ENCODE peak calls at places on chromosomes 1 and 21, in four cellular contexts. N, B, W and J are unnamed samples.

GRCh38 chr21:15365751-15366392 is 301.1 kb upstream of the NRIP1 start:
- DNase-seq in B (no peak), W (no peak), N (no peak), J (no peak)

GRCh38 chr1:51517361-51518032 is 1.6 kb downstream of the EPS15 start:
- DNase-seq in B (no peak), W (no peak), N (peak; percentile 53), J (no peak)

GRCh38 chr1:15994590-15995351 is 9.3 kb upstream of the SRARP start:
- DNase-seq in B (peak; percentile 65), N (peak; percentile 21), W (no peak), J (no peak)

GRCh38 chr1:20636785-20637347 is 3.6 kb downstream of the PINK1 start:
- DNase-seq in B (no peak), W (no peak), N (no peak), J (no peak)

GRCh38 chr1:99570486-99571089 is 75.3 kb upstream of the PALMD start:
- DNase-seq in N (no peak), B (no peak), W (no peak), J (no peak)

GRCh38 chr1:172167801-172168596 is 252.5 kb upstream of the C1orf105 start:
- DNase-seq in W (no peak), B (no peak), N (no peak), J (no peak)

GRCh38 chr1:101250656-101251272 is 13.9 kb downstream of the S1PR1 start:
- DNase-seq in B (no peak), N (no peak), W (no peak), J (no peak)

GRCh38 chr21:38321568-38321967 is 64.8 kb downstream of the KCNJ15 start:
- DNase-seq in W (no peak), B (no peak), N (no peak), J (no peak)

GRCh38 chr1:197614916-197615692 is 160.2 kb downstream of the DENND1B start:
- DNase-seq in B (no peak), W (peak; percentile 5), N (peak; percentile 56), J (no peak)

GRCh38 chr1:218816999-218817398 is 356.7 kb upstream of the LYPLAL1 start:
- DNase-seq in B (no peak), N (peak; percentile 4), W (no peak), J (no peak)

GRCh38 chr1:161792740-161793139 is 26.6 kb downstream of the ATF6 start:
- DNase-seq in B (peak; percentile 52), N (peak; percentile 17), W (peak; percentile 23), J (no peak)

GRCh38 chr1:244970661-244971523 is 106.5 kb upstream of the HNRNPU start:
- DNase-seq in B (peak; percentile 90), N (peak; percentile 93), W (peak; percentile 74), J (peak; percentile 47)

GRCh38 chr1:21607549-21608529 is 61.3 kb downstream of the RAP1GAP start:
- DNase-seq in W (peak; percentile 56), B (peak; percentile 99), N (peak; percentile 22), J (peak; percentile 97)

GRCh38 chr1:77683836-77684148 is 1.3 kb upstream of the ZZZ3 start:
- DNase-seq in N (no peak), W (no peak), B (no peak), J (no peak)

GRCh38 chr1:223231011-223231572 is 88.0 kb upstream of the TLR5 start:
- DNase-seq in N (no peak), W (no peak), B (no peak), J (no peak)

GRCh38 chr1:16971330-16972209 is 8.8 kb downstream of the MFAP2 start:
- DNase-seq in N (no peak), W (no peak), B (peak; percentile 65), J (no peak)

GRCh38 chr21:19048088-19048672 is 644.6 kb upstream of the TMPRSS15 start:
- DNase-seq in W (no peak), B (no peak), N (no peak), J (no peak)

GRCh38 chr1:45722809-45723208 is 27.6 kb downstream of the IPP start:
- DNase-seq in N (peak; percentile 50), B (no peak), W (no peak), J (no peak)

GRCh38 chr1:29640428-29640785 is 404.1 kb downstream of the PTPRU start:
- DNase-seq in B (no peak), N (no peak), W (no peak), J (no peak)

GRCh38 chr1:116766616-116767469 is 12.6 kb downstream of the CD2 start:
- DNase-seq in N (no peak), B (no peak), W (no peak), J (no peak)

GRCh38 chr1:204408074-204408507 is 3.5 kb downstream of the PPP1R15B start:
- DNase-seq in N (peak; percentile 36), W (no peak), B (no peak), J (no peak)

GRCh38 chr1:230641900-230642262 is 400 bp upstream of the COG2 start:
- DNase-seq in N (no peak), W (no peak), B (no peak), J (no peak)

GRCh38 chr1:217431395-217431794 is 199.5 kb downstream of the GPATCH2 start:
- DNase-seq in N (no peak), W (no peak), B (no peak), J (no peak)

GRCh38 chr1:36133484-36133883 is 8.5 kb upstream of the COL8A2 start:
- DNase-seq in W (no peak), B (no peak), N (no peak), J (no peak)

GRCh38 chr1:64093941-64094340 is 109.5 kb upstream of the UBE2U start:
- DNase-seq in B (no peak), W (no peak), N (no peak), J (no peak)

GRCh38 chr1:156357977-156358376 is 11.0 kb upstream of the RHBG start:
- DNase-seq in B (no peak), W (no peak), N (no peak), J (no peak)

GRCh38 chr1:156356262-156356874 is 12.6 kb upstream of the RHBG start:
- DNase-seq in N (no peak), W (no peak), B (no peak), J (no peak)

GRCh38 chr1:156360534-156360933 is 8.5 kb upstream of the RHBG start:
- DNase-seq in N (no peak), B (no peak), W (no peak), J (no peak)

GRCh38 chr1:156356875-156357534 is 12.0 kb upstream of the RHBG start:
- DNase-seq in W (no peak), N (peak; percentile 50), B (peak; percentile 89), J (peak; percentile 84)

DNA sequence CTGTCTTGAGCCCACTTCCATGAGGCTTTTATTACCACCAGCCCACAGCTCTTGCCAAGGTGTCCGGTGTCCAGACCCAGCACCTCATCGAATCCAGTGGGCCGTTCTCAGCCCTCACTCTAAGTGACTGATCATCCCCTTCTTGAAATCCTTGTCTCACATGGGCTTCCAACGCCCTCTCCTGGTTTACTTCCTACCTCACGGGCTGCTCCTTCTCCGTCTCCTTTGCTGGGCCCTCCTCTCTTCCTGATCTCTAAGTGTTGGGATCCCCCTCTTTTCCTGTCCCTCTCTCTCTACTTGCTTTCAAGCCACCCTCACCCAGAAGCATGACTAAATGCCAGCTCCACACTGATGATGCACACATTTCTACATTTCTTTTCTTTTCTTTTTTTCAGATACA is 9.0 kb upstream of the RHBG start:
- DNase-seq in W (no peak), N (no peak), B (peak; percentile 28), J (no peak)
- TF ChIP-seq SPI1 in W (no peak), N (no peak), B (no peak), J (no peak)

GRCh38 chr1:175188936-175189335 is 3.6 kb downstream of the KIAA0040 start:
- DNase-seq in B (no peak), N (peak; percentile 74), W (peak; percentile 67), J (peak; percentile 37)
- TF ChIP-seq SPI1 in B (peak; percentile 92), N (peak; percentile 81), W (peak; percentile 83), J (peak; percentile 89)

GRCh38 chr1:72355899-72356298 is 73.6 kb upstream of the NEGR1 start:
- DNase-seq in B (no peak), W (no peak), N (no peak), J (no peak)

GRCh38 chr1:72362538-72362937 is 80.2 kb upstream of the NEGR1 start:
- DNase-seq in N (no peak), B (no peak), W (no peak), J (no peak)

DNA sequence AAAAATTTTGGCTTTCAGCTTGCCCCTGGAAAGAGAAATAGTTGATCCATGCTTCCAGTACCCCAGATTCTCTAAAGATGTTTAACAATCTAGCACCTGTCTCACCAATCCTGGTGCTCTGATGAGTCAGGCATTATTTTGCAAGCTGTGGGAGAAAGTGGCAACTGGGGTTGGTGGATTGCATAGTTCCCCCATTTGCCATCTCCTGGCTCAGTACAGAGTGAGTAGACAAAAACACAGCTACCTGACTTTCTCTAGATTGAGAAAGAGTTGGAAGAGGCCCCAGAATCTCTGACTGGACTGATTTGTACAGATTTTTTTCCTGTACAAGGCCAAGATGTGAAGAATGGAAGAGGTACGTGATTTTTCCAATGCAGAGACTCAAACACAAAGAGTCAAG is 75.1 kb upstream of the NEGR1 start:
- DNase-seq in W (no peak), B (no peak), N (peak; percentile 18), J (no peak)
- TF ChIP-seq SPI1 in W (no peak), B (no peak), N (no peak), J (no peak)

DNA sequence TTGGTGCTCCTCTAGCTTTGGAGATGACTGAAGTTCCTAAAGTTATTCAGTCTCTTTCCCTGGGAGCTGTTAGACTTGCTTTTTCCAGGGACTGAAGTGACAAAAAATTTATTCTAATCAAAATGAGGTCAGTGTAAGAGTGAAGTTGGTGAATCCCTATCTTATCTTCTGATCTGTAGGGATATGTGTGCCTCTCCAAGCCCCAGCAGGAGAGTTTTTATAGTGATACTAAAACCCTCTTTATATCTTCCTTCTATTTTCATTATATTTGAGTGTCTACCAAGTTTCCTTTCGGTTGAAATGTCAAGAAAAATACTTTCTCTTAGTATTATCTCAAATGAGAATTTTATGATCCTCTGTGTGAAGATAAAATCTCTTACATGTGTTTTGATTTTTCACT is 18.9 kb downstream of the C1orf21 start:
- DNase-seq in N (no peak), B (no peak), W (no peak), J (no peak)
- TF ChIP-seq SPI1 in N (no peak), B (no peak), W (no peak), J (no peak)

GRCh38 chr1:203323587-203323986 is 18.3 kb downstream of the BTG2 start:
- DNase-seq in N (no peak), B (no peak), W (no peak), J (no peak)

GRCh38 chr1:203325004-203325417 is 19.7 kb downstream of the BTG2 start:
- DNase-seq in B (no peak), N (no peak), W (peak; percentile 94), J (no peak)

GRCh38 chr1:203325418-203326091 is 20.2 kb downstream of the BTG2 start:
- DNase-seq in W (no peak), B (no peak), N (no peak), J (no peak)

GRCh38 chr1:203322480-203323179 is 17.3 kb downstream of the BTG2 start:
- DNase-seq in B (no peak), W (no peak), N (no peak), J (no peak)

GRCh38 chr1:203324103-203325003 is 19.0 kb downstream of the BTG2 start:
- DNase-seq in W (no peak), N (peak; percentile 57), B (no peak), J (no peak)
- TF ChIP-seq SPI1 in W (peak; percentile 4), N (peak; percentile 19), B (no peak), J (no peak)

DNA sequence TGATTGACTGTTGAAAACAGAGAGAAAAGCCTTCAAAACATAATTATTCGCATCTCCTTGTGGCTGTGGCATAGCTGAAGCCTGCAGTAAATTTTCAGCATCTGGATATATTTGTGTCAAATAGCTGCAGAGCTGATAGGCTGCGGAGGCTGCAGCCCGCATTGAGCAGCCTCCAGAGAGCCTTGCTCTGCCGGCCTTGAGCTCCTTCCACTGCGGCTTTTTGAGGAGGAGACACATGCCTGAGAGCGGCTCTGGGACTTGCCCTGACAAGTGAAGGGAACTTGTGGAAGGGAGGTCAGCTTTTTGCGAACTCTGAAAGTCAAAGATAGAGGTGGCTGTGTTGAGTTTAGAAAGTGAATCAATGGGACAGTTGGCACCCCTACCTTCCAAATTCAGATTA is 144.7 kb downstream of the RYR2 start:
- DNase-seq in W (no peak), N (no peak), B (no peak), J (no peak)
- TF ChIP-seq SPI1 in W (no peak), N (no peak), B (no peak), J (no peak)